ENCODE peak calls at places on chromosome 15, in seven cellular contexts. X, O, T, Z, Y, V and M are unnamed samples.

GRCh38 chr15:66850078-66850991 is 148.3 kb downstream of the SMAD6 start:
- DNase-seq in X (no peak), O (no peak), T (no peak), Z (no peak), Y (no peak), V (no peak), M (no peak)

GRCh38 chr15:82135645-82136044 is 89.8 kb upstream of the MEX3B start:
- DNase-seq in X (no peak), O (peak; percentile 57), T (no peak), Z (no peak), Y (no peak), V (no peak), M (no peak)

GRCh38 chr15:61871926-61872522 is 188.2 kb downstream of the VPS13C start:
- DNase-seq in X (peak; percentile 4), O (peak; percentile 26), T (no peak), Z (no peak), Y (no peak), V (peak; percentile 32), M (no peak)

GRCh38 chr15:92634641-92635272 is 20.8 kb downstream of the FAM174B start:
- DNase-seq in X (no peak), O (no peak), T (no peak), Z (no peak), Y (no peak), V (no peak), M (no peak)

GRCh38 chr15:83282141-83282540 is 2.3 kb downstream of the BNC1 start:
- DNase-seq in X (no peak), O (no peak), T (no peak), Z (no peak), Y (no peak), V (no peak), M (no peak)

GRCh38 chr15:82539690-82540054 is 585 bp downstream of the RPS17 start:
- DNase-seq in X (peak; percentile 51), O (no peak), T (no peak), Z (no peak), Y (no peak), V (no peak), M (no peak)

GRCh38 chr15:101059381-101060341 is 140.5 kb downstream of the LRRK1 start:
- DNase-seq in X (peak; percentile 64), O (no peak), T (no peak), Z (no peak), Y (no peak), V (no peak), M (no peak)

GRCh38 chr15:99108993-99109392 is 4.1 kb downstream of the SYNM start:
- DNase-seq in X (no peak), O (no peak), T (no peak), Z (no peak), Y (no peak), V (no peak), M (no peak)

GRCh38 chr15:69780981-69781380 is 316.7 kb downstream of the TLE3 start:
- DNase-seq in X (no peak), O (no peak), T (no peak), Z (no peak), Y (no peak), V (no peak), M (no peak)

GRCh38 chr15:29890761-29891457 is 68.6 kb upstream of the TJP1 start:
- DNase-seq in X (no peak), O (no peak), T (no peak), Z (no peak), Y (no peak), V (no peak), M (no peak)

GRCh38 chr15:50145451-50145872 is 26.4 kb upstream of the ATP8B4 start:
- DNase-seq in X (peak; percentile 45), O (peak; percentile 88), T (no peak), Z (peak; percentile 19), Y (no peak), V (peak; percentile 88), M (no peak)

GRCh38 chr15:70487380-70487725 is 276.0 kb downstream of the UACA start:
- DNase-seq in X (no peak), O (no peak), T (no peak), Z (no peak), Y (no peak), V (no peak), M (no peak)

GRCh38 chr15:76328962-76329361 is 7.6 kb upstream of the ISL2 start:
- DNase-seq in X (no peak), O (peak; percentile 75), T (no peak), Z (no peak), Y (no peak), V (peak; percentile 67), M (no peak)

GRCh38 chr15:88911766-88912118 is 1.4 kb downstream of the MFGE8 start:
- DNase-seq in X (peak; percentile 83), O (peak; percentile 38), T (no peak), Z (peak; percentile 38), Y (no peak), V (peak; percentile 10), M (peak; percentile 57)

GRCh38 chr15:83559310-83559966 is 94.5 kb upstream of the ADAMTSL3 start:
- DNase-seq in X (peak; percentile 70), O (peak; percentile 84), T (peak; percentile 68), Z (peak; percentile 72), Y (no peak), V (peak; percentile 57), M (peak; percentile 75)

GRCh38 chr15:39506146-39506545 is 74.7 kb upstream of the THBS1 start:
- DNase-seq in X (no peak), O (no peak), T (no peak), Z (no peak), Y (no peak), V (no peak), M (no peak)

GRCh38 chr15:73822998-73823397 is 50.4 kb upstream of the TBC1D21 start:
- DNase-seq in X (peak; percentile 75), O (peak; percentile 62), T (peak; percentile 69), Z (no peak), Y (no peak), V (peak; percentile 17), M (peak; percentile 21)

GRCh38 chr15:57445872-57446271 is 69.6 kb downstream of the CGNL1 start:
- DNase-seq in X (no peak), O (peak; percentile 31), T (no peak), Z (no peak), Y (no peak), V (peak; percentile 17), M (no peak)

GRCh38 chr15:69414702-69415161 is 583 bp downstream of the KIF23 start:
- DNase-seq in X (peak; percentile 84), O (peak; percentile 94), T (peak; percentile 53), Z (peak; percentile 72), Y (no peak), V (peak; percentile 89), M (peak; percentile 71)

GRCh38 chr15:31197497-31198414 is 96.2 kb upstream of the TRPM1 start:
- DNase-seq in X (peak; percentile 79), O (peak; percentile 39), T (peak; percentile 63), Z (no peak), Y (no peak), V (peak; percentile 37), M (no peak)

GRCh38 chr15:67085818-67086649 is 20.6 kb downstream of the SMAD3 start:
- DNase-seq in X (no peak), O (peak; percentile 95), T (no peak), Z (no peak), Y (no peak), V (no peak), M (no peak)

GRCh38 chr15:48833526-48833925 is 22.7 kb upstream of the CEP152 start:
- DNase-seq in X (no peak), O (no peak), T (no peak), Z (no peak), Y (no peak), V (no peak), M (no peak)

GRCh38 chr15:63826513-63826912 is 7.2 kb downstream of the HERC1 start:
- DNase-seq in X (no peak), O (peak; percentile 51), T (no peak), Z (peak; percentile 16), Y (no peak), V (no peak), M (no peak)

GRCh38 chr15:85168642-85169173 is 187.1 kb downstream of the PDE8A start:
- DNase-seq in X (peak; percentile 89), O (peak; percentile 18), T (peak; percentile 38), Z (peak; percentile 83), Y (peak; percentile 19), V (peak; percentile 43), M (peak; percentile 51)

GRCh38 chr15:91694131-91694828 is 159.2 kb upstream of the SLCO3A1 start:
- DNase-seq in X (no peak), O (no peak), T (no peak), Z (no peak), Y (no peak), V (no peak), M (no peak)

GRCh38 chr15:45473068-45473467 is 49.5 kb downstream of the SLC30A4 start:
- DNase-seq in X (no peak), O (no peak), T (no peak), Z (no peak), Y (no peak), V (no peak), M (no peak)